ENCODE peak calls at places on chromosome 17, in nine cellular contexts. H is AG09309; Q is dorsolateral prefrontal cortex; F is body of pancreas; M is ACHN; U is activated gamma-delta T cell treated with anti-CD3 and anti-CD28 coated beads, Interleukin-2, amount 50 U/mL, for 16 hours; L is cerebellum; R is AG20443; S is NCI-H1417. P is an unnamed sample.

GRCh38 chr17:8138366-8138671 is 13.9 kb downstream of the PER1 start:
- DNase-seq in M (no peak), L (no peak), S (no peak), R (no peak), U (no peak), F (no peak), H (no peak), Q (no peak), P (no peak)

GRCh38 chr17:43406676-43407645 is 8.2 kb downstream of the ARL4D start:
- DNase-seq in M (no peak), U (no peak), L (peak), H (no peak), S (no peak), R (peak), F (no peak), Q (no peak), P (no peak)

GRCh38 chr17:63405020-63405419 is 41.1 kb downstream of the CYB561 start:
- DNase-seq in R (no peak), Q (no peak), S (no peak), H (no peak), F (no peak), L (no peak), U (no peak), M (no peak), P (no peak)

GRCh38 chr17:81870155-81870977 is 771 bp downstream of the ARHGDIA start:
- DNase-seq in H (no peak), U (no peak), Q (no peak), L (no peak), M (peak), S (no peak), R (peak), F (no peak), P (no peak)

GRCh38 chr17:2871720-2872119 is 75.5 kb downstream of the RAP1GAP2 start:
- DNase-seq in L (no peak), H (no peak), S (no peak), F (no peak), U (no peak), M (no peak), Q (no peak), R (no peak), P (no peak)

GRCh38 chr17:36591434-36592315 is at the start of gene DHRS11:
- DNase-seq in L (peak), U (peak), F (peak), S (peak), Q (peak), R (peak), M (peak), H (no peak), P (no peak)

GRCh38 chr17:72121164-72122001 is 563 bp downstream of the SOX9 start:
- DNase-seq in F (peak), Q (no peak), S (peak), H (no peak), U (no peak), M (peak), R (peak), L (no peak), P (no peak)

GRCh38 chr17:81821603-81822311 is 11.3 kb downstream of the MCRIP1 start:
- DNase-seq in Q (peak), M (peak), S (peak), F (peak), U (no peak), H (no peak), R (peak), L (no peak), P (no peak)

GRCh38 chr17:36722121-36722902 is 120.9 kb downstream of the MRM1 start:
- DNase-seq in L (peak), R (peak), S (peak), F (peak), Q (peak), H (no peak), M (no peak), U (peak), P (no peak)

GRCh38 chr17:4204190-4204589 is 59.6 kb downstream of the ANKFY1 start:
- DNase-seq in R (peak), U (no peak), F (no peak), S (no peak), Q (no peak), H (peak), L (no peak), M (no peak), P (no peak)

GRCh38 chr17:74379495-74380085 is 12.3 kb downstream of the GPR142 start:
- DNase-seq in S (peak), U (peak), Q (peak), H (peak), L (peak), F (peak), R (peak), M (peak), P (peak)

GRCh38 chr17:17344507-17345293 is 41.5 kb downstream of the NT5M start:
- DNase-seq in Q (no peak), S (no peak), R (no peak), U (no peak), F (no peak), L (no peak), M (no peak), H (no peak), P (no peak)

GRCh38 chr17:35708951-35709350 is 22.5 kb upstream of the RASL10B start:
- DNase-seq in U (no peak), F (peak), M (no peak), L (peak), Q (no peak), R (no peak), H (no peak), S (peak), P (no peak)

GRCh38 chr17:53722407-53722806 is 100.3 kb upstream of the KIF2B start:
- DNase-seq in L (no peak), H (peak), U (no peak), R (peak), M (peak), F (no peak), S (no peak), Q (no peak), P (no peak)

GRCh38 chr17:12549499-12549901 is 116.2 kb upstream of the MYOCD start:
- DNase-seq in S (no peak), L (no peak), Q (no peak), F (no peak), H (no peak), R (no peak), M (no peak), U (no peak), P (no peak)

GRCh38 chr17:39738568-39738901 is 797 bp downstream of the GRB7 start:
- DNase-seq in F (peak), M (peak), L (peak), R (no peak), U (peak), H (no peak), Q (no peak), S (peak), P (peak)

GRCh38 chr17:48728232-48729231 is at the start of gene HOXB13:
- DNase-seq in F (peak), Q (no peak), S (peak), H (peak), L (no peak), M (peak), R (peak), U (no peak), P (no peak)

GRCh38 chr17:63423251-63423950 is 22.7 kb downstream of the CYB561 start:
- DNase-seq in S (no peak), U (no peak), R (no peak), L (no peak), F (no peak), Q (no peak), M (no peak), H (no peak), P (no peak)

GRCh38 chr17:70168979-70169706 is at the start of gene KCNJ2:
- DNase-seq in Q (peak), U (peak), F (peak), M (peak), S (peak), R (peak), L (peak), H (peak), P (no peak)

GRCh38 chr17:12024332-12024731 is 3.7 kb downstream of the MAP2K4 start:
- DNase-seq in L (no peak), M (peak), R (peak), Q (no peak), F (no peak), S (no peak), U (no peak), H (no peak), P (no peak)

GRCh38 chr17:1398028-1398427 is 2.0 kb downstream of the YWHAE start:
- DNase-seq in S (no peak), U (no peak), H (no peak), M (no peak), R (no peak), F (no peak), Q (no peak), L (no peak), P (no peak)

GRCh38 chr17:59277031-59277430 is 54.4 kb upstream of the YPEL2 start:
- DNase-seq in H (no peak), R (no peak), L (no peak), M (no peak), S (no peak), F (no peak), U (no peak), Q (no peak), P (no peak)

GRCh38 chr17:71759422-71760060 is 361.3 kb upstream of the SOX9 start:
- DNase-seq in R (no peak), M (no peak), Q (no peak), U (no peak), H (no peak), L (no peak), S (no peak), F (no peak), P (no peak)

GRCh38 chr17:2243953-2244352 is 59.6 kb downstream of the SMG6 start:
- DNase-seq in M (no peak), S (no peak), U (no peak), F (no peak), R (no peak), H (no peak), Q (no peak), L (no peak), P (no peak)

GRCh38 chr17:34254651-34255380 is at the start of gene CCL2:
- DNase-seq in R (peak), H (no peak), Q (no peak), S (peak), M (peak), F (peak), L (peak), U (no peak), P (no peak)

GRCh38 chr17:43025290-43025657 is 243 bp downstream of the RND2 start:
- DNase-seq in H (no peak), R (no peak), F (no peak), Q (no peak), L (no peak), S (no peak), M (no peak), U (no peak), P (no peak)

GRCh38 chr17:70080541-70081347 is 5.7 kb downstream of the KCNJ16 start:
- DNase-seq in F (no peak), U (no peak), H (no peak), R (peak), L (no peak), Q (no peak), M (no peak), S (no peak), P (no peak)

GRCh38 chr17:72887917-72888316 is 204.6 kb downstream of the SLC39A11 start:
- DNase-seq in U (no peak), F (no peak), R (no peak), L (no peak), S (no peak), Q (no peak), H (no peak), M (no peak), P (no peak)

GRCh38 chr17:53032861-53033271 is 789.9 kb upstream of the KIF2B start:
- DNase-seq in U (no peak), L (no peak), Q (no peak), R (no peak), F (peak), S (peak), H (no peak), M (peak), P (no peak)

GRCh38 chr17:17964710-17965109 is 7.5 kb downstream of the TOM1L2 start:
- DNase-seq in M (no peak), S (no peak), Q (no peak), H (no peak), U (no peak), R (no peak), L (no peak), F (no peak), P (no peak)

GRCh38 chr17:74904687-74905409 is 11.4 kb upstream of the FADS6 start:
- DNase-seq in M (no peak), S (no peak), L (no peak), F (no peak), Q (no peak), U (no peak), R (no peak), H (no peak), P (no peak)

GRCh38 chr17:56540791-56541190 is 52.7 kb upstream of the NOG start:
- DNase-seq in F (no peak), S (no peak), R (peak), M (no peak), Q (no peak), H (no peak), L (no peak), U (no peak), P (no peak)

GRCh38 chr17:57953703-57954420 is 1.4 kb downstream of the CUEDC1 start:
- DNase-seq in S (no peak), H (no peak), L (no peak), F (no peak), M (no peak), R (no peak), Q (no peak), U (no peak), P (no peak)

GRCh38 chr17:2571523-2572303 is 21.7 kb upstream of the PAFAH1B1 start:
- DNase-seq in U (no peak), M (no peak), R (no peak), S (no peak), H (no peak), F (no peak), Q (no peak), L (no peak), P (no peak)

GRCh38 chr17:67196422-67196821 is 48.6 kb downstream of the HELZ start:
- DNase-seq in L (no peak), S (no peak), H (no peak), F (no peak), U (no peak), R (no peak), Q (no peak), M (no peak), P (no peak)

GRCh38 chr17:33874617-33875060 is 380.4 kb upstream of the CCL2 start:
- DNase-seq in H (no peak), F (peak), S (no peak), L (no peak), R (no peak), U (no peak), M (no peak), Q (no peak), P (no peak)

GRCh38 chr17:74842599-74843351 is 16.9 kb downstream of the GRIN2C start:
- DNase-seq in S (peak), F (peak), L (peak), M (peak), R (peak), Q (peak), H (no peak), U (no peak), P (no peak)

GRCh38 chr17:50866950-50867855 is 1.0 kb upstream of the TOB1 start:
- DNase-seq in M (peak), Q (peak), R (peak), H (no peak), U (peak), F (peak), L (peak), S (peak), P (peak)

GRCh38 chr17:9817086-9817485 is 4.8 kb downstream of the GSG1L2 start:
- DNase-seq in H (no peak), S (no peak), L (no peak), U (no peak), M (peak), R (peak), F (peak), Q (no peak), P (no peak)

GRCh38 chr17:44677136-44677535 is 12.4 kb downstream of the CCDC43 start:
- DNase-seq in S (no peak), L (no peak), M (no peak), R (no peak), U (no peak), Q (no peak), F (no peak), H (peak), P (no peak)